ENCODE peak calls at places on chromosomes 11 and 22, in six cellular contexts. One of them, this sample, is unnamed.

GRCh38 chr11:131654849-131655248 is 284.4 kb downstream of the NTM start:
- DNase-seq in AG09309: no peak
- DNase-seq in H9: no peak
- DNase-seq in substantia nigra: no peak
- DNase-seq in EL: no peak
- DNase-seq in A172: no peak
- DNase-seq in this sample: no peak

GRCh38 chr11:99370557-99371200 is 349.9 kb downstream of the CNTN5 start:
- DNase-seq in AG09309: peak
- DNase-seq in H9: peak
- DNase-seq in substantia nigra: peak
- DNase-seq in EL: peak
- DNase-seq in A172: peak
- DNase-seq in this sample: no peak

GRCh38 chr11:44309483-44310197 is at the start of gene ALX4:
- DNase-seq in AG09309: no peak
- DNase-seq in H9: peak
- DNase-seq in substantia nigra: no peak
- DNase-seq in EL: peak
- DNase-seq in A172: no peak
- DNase-seq in this sample: no peak

GRCh38 chr11:108654994-108655631 is 9.8 kb upstream of the DDX10 start:
- DNase-seq in AG09309: no peak
- DNase-seq in H9: no peak
- DNase-seq in substantia nigra: no peak
- DNase-seq in EL: peak
- DNase-seq in A172: peak
- DNase-seq in this sample: no peak

GRCh38 chr22:20567371-20567847 is 60.0 kb downstream of the MED15 start:
- DNase-seq in AG09309: no peak
- DNase-seq in H9: no peak
- DNase-seq in substantia nigra: no peak
- DNase-seq in EL: peak
- DNase-seq in A172: peak
- DNase-seq in this sample: no peak

GRCh38 chr22:21593406-21594232 is 26.1 kb downstream of the UBE2L3 start:
- DNase-seq in AG09309: no peak
- DNase-seq in H9: peak
- DNase-seq in substantia nigra: no peak
- DNase-seq in EL: no peak
- DNase-seq in A172: no peak
- DNase-seq in this sample: no peak

GRCh38 chr11:10674440-10674855 is 19.1 kb downstream of the IRAG1 start:
- DNase-seq in AG09309: no peak
- DNase-seq in H9: no peak
- DNase-seq in substantia nigra: no peak
- DNase-seq in EL: peak
- DNase-seq in A172: no peak
- DNase-seq in this sample: no peak

GRCh38 chr22:24146791-24147353 is 34.4 kb upstream of the SUSD2 start:
- DNase-seq in AG09309: no peak
- DNase-seq in H9: peak
- DNase-seq in substantia nigra: no peak
- DNase-seq in EL: peak
- DNase-seq in A172: peak
- DNase-seq in this sample: no peak

GRCh38 chr11:128289048-128289447 is 298.3 kb downstream of the ETS1 start:
- DNase-seq in AG09309: no peak
- DNase-seq in H9: no peak
- DNase-seq in substantia nigra: no peak
- DNase-seq in EL: no peak
- DNase-seq in A172: no peak
- DNase-seq in this sample: no peak

GRCh38 chr11:100769165-100769564 is 82.1 kb downstream of the ARHGAP42 start:
- DNase-seq in AG09309: no peak
- DNase-seq in H9: no peak
- DNase-seq in substantia nigra: no peak
- DNase-seq in EL: no peak
- DNase-seq in A172: no peak
- DNase-seq in this sample: no peak

GRCh38 chr11:5626191-5626590 is 1.4 kb downstream of the TRIM34 start:
- DNase-seq in AG09309: peak
- DNase-seq in H9: no peak
- DNase-seq in substantia nigra: no peak
- DNase-seq in EL: peak
- DNase-seq in A172: no peak
- DNase-seq in this sample: no peak

GRCh38 chr22:19341500-19341899 is 50.0 kb upstream of the CLTCL1 start:
- DNase-seq in AG09309: no peak
- DNase-seq in H9: no peak
- DNase-seq in substantia nigra: no peak
- DNase-seq in EL: no peak
- DNase-seq in A172: no peak
- DNase-seq in this sample: no peak

GRCh38 chr11:68935066-68935465 is 31.4 kb downstream of the IGHMBP2 start:
- DNase-seq in AG09309: no peak
- DNase-seq in H9: no peak
- DNase-seq in substantia nigra: no peak
- DNase-seq in EL: no peak
- DNase-seq in A172: no peak
- DNase-seq in this sample: no peak

GRCh38 chr22:49523374-49524008 is 304.2 kb downstream of the BRD1 start:
- DNase-seq in AG09309: no peak
- DNase-seq in H9: no peak
- DNase-seq in substantia nigra: no peak
- DNase-seq in EL: no peak
- DNase-seq in A172: no peak
- DNase-seq in this sample: no peak

GRCh38 chr11:104033134-104033533 is 3.3 kb upstream of the DDI1 start:
- DNase-seq in AG09309: no peak
- DNase-seq in H9: no peak
- DNase-seq in substantia nigra: no peak
- DNase-seq in EL: peak
- DNase-seq in A172: peak
- DNase-seq in this sample: no peak

GRCh38 chr22:24768537-24769374 is 5.8 kb downstream of the PIWIL3 start:
- DNase-seq in AG09309: no peak
- DNase-seq in H9: peak
- DNase-seq in substantia nigra: peak
- DNase-seq in EL: peak
- DNase-seq in A172: peak
- DNase-seq in this sample: no peak

GRCh38 chr11:11856638-11857037 is 14.9 kb downstream of the USP47 start:
- DNase-seq in AG09309: no peak
- DNase-seq in H9: no peak
- DNase-seq in substantia nigra: no peak
- DNase-seq in EL: peak
- DNase-seq in A172: peak
- DNase-seq in this sample: no peak

This sample was measured in activated gamma-delta T cell treated with anti-CD3 and anti-CD28 coated beads, Interleukin-2, amount 50 U/mL, for 16 hours.